ENCODE peak calls at places on chromosomes 2 and 18, in nine cellular contexts. I, M, X, S, U, E, T, F and V are unnamed samples.

GRCh38 chr18:4391859-4392258 is 63.2 kb downstream of the DLGAP1 start:
- DNase-seq in I (no peak), M (no peak), X (peak; percentile 70), S (no peak), U (no peak), E (no peak), T (no peak), F (no peak), V (no peak)

GRCh38 chr2:45237850-45238542 is 228.7 kb upstream of the SIX2 start:
- DNase-seq in I (no peak), M (no peak), X (no peak), S (peak; percentile 98), U (peak; percentile 99), E (peak; percentile 45), T (peak; percentile 74), F (peak; percentile 98), V (peak; percentile 28)

GRCh38 chr2:64330691-64331429 is 123.1 kb upstream of the LGALSL start:
- DNase-seq in I (peak; percentile 58), M (peak; percentile 69), X (peak; percentile 92), S (peak; percentile 95), U (peak; percentile 74), E (peak; percentile 78), T (peak; percentile 97), F (peak; percentile 77), V (peak; percentile 78)

GRCh38 chr2:47069628-47070154 is 85.4 kb downstream of the STPG4 start:
- DNase-seq in I (peak; percentile 49), M (no peak), X (no peak), S (no peak), U (peak; percentile 99), E (peak; percentile 69), T (peak; percentile 98), F (no peak), V (peak; percentile 81)

GRCh38 chr18:26685438-26686173 is 137.3 kb upstream of the KCTD1 start:
- DNase-seq in I (peak; percentile 14), M (no peak), X (no peak), S (no peak), U (no peak), E (no peak), T (no peak), F (no peak), V (no peak)

GRCh38 chr18:7272268-7273049 is 41.6 kb downstream of the LRRC30 start:
- DNase-seq in I (peak; percentile 71), M (no peak), X (no peak), S (peak; percentile 93), U (peak; percentile 34), E (peak; percentile 82), T (peak; percentile 29), F (peak; percentile 67), V (peak; percentile 71)

GRCh38 chr18:43539862-43540261 is 262.6 kb upstream of the SYT4 start:
- DNase-seq in I (no peak), M (no peak), X (no peak), S (no peak), U (no peak), E (no peak), T (no peak), F (peak; percentile 18), V (no peak)

GRCh38 chr2:200742426-200742825 is 69.3 kb upstream of the BZW1 start:
- DNase-seq in I (no peak), M (no peak), X (no peak), S (peak; percentile 69), U (no peak), E (peak; percentile 82), T (no peak), F (no peak), V (peak; percentile 77)

GRCh38 chr2:207474871-207475485 is 54.8 kb upstream of the CREB1 start:
- DNase-seq in I (peak; percentile 44), M (peak; percentile 15), X (peak; percentile 59), S (peak; percentile 79), U (peak; percentile 41), E (no peak), T (peak; percentile 59), F (peak; percentile 51), V (no peak)

GRCh38 chr2:26246818-26247217 is 2.1 kb downstream of the HADHB start:
- DNase-seq in I (no peak), M (no peak), X (peak; percentile 45), S (no peak), U (no peak), E (peak; percentile 32), T (no peak), F (no peak), V (peak; percentile 51)

GRCh38 chr2:100940766-100941645 is 61.1 kb upstream of the RPL31 start:
- DNase-seq in I (no peak), M (no peak), X (no peak), S (peak; percentile 39), U (no peak), E (no peak), T (no peak), F (no peak), V (no peak)

GRCh38 chr2:12261993-12262680 is 454.6 kb upstream of the TRIB2 start:
- DNase-seq in I (no peak), M (no peak), X (no peak), S (peak; percentile 40), U (no peak), E (no peak), T (no peak), F (no peak), V (no peak)

GRCh38 chr18:24463233-24463775 is 2.9 kb downstream of the HRH4 start:
- DNase-seq in I (no peak), M (no peak), X (no peak), S (peak; percentile 8), U (no peak), E (no peak), T (no peak), F (no peak), V (no peak)

GRCh38 chr18:10056506-10056905 is 142.7 kb downstream of the VAPA start:
- DNase-seq in I (no peak), M (no peak), X (no peak), S (no peak), U (no peak), E (no peak), T (no peak), F (no peak), V (no peak)

GRCh38 chr2:191899442-191899841 is 52.6 kb upstream of the CAVIN2 start:
- DNase-seq in I (no peak), M (no peak), X (no peak), S (peak; percentile 77), U (peak; percentile 88), E (no peak), T (no peak), F (peak; percentile 82), V (no peak)

GRCh38 chr2:24317491-24317920 is 42.8 kb downstream of the ITSN2 start:
- DNase-seq in I (peak; percentile 35), M (no peak), X (no peak), S (peak; percentile 21), U (no peak), E (peak; percentile 44), T (no peak), F (no peak), V (peak; percentile 46)

GRCh38 chr2:172427990-172428840 is 829 bp downstream of the ITGA6 start:
- DNase-seq in I (peak; percentile 74), M (peak; percentile 29), X (peak; percentile 10), S (no peak), U (no peak), E (peak; percentile 61), T (peak; percentile 67), F (no peak), V (peak; percentile 41)

GRCh38 chr2:71008342-71008741 is 13.7 kb upstream of the TEX261 start:
- DNase-seq in I (no peak), M (no peak), X (no peak), S (no peak), U (no peak), E (no peak), T (no peak), F (no peak), V (no peak)